ENCODE peak calls at places on chromosomes 3 and 15, in seven cellular contexts. Y is psoas muscle, W is GM23338, J is upper lobe of left lung, A is thyroid gland, E is left ventricle myocardium inferior, R is HFF-Myc. N is an unnamed sample.

GRCh38 chr3:49373563-49373962 is 15.4 kb upstream of the GPX1 start:
- DNase-seq in Y (no peak), W (no peak), J (no peak), A (no peak), E (no peak), R (no peak), N (no peak)

GRCh38 chr3:41199866-41200668 is 762 bp downstream of the CTNNB1 start:
- DNase-seq in Y (no peak), W (peak; percentile 79), J (peak; percentile 44), A (peak; percentile 45), E (peak; percentile 37), R (no peak), N (peak; percentile 50)

GRCh38 chr15:90694987-90695386 is 22.2 kb upstream of the BLM start:
- DNase-seq in Y (no peak), W (no peak), J (no peak), A (no peak), E (no peak), R (no peak), N (no peak)

GRCh38 chr15:69501456-69501855 is 48.8 kb downstream of the RPLP1 start:
- DNase-seq in Y (no peak), W (no peak), J (no peak), A (no peak), E (no peak), R (no peak), N (no peak)

GRCh38 chr3:61015840-61016239 is 235.4 kb downstream of the FHIT start:
- DNase-seq in Y (no peak), W (no peak), J (no peak), A (no peak), E (no peak), R (no peak), N (no peak)

GRCh38 chr3:101009386-101009785 is 16.2 kb upstream of the ABI3BP start:
- DNase-seq in Y (no peak), W (no peak), J (no peak), A (no peak), E (no peak), R (no peak), N (peak; percentile 57)

GRCh38 chr3:27568393-27568792 is 84.2 kb upstream of the SLC4A7 start:
- DNase-seq in Y (peak; percentile 58), W (no peak), J (peak; percentile 63), A (peak; percentile 75), E (peak; percentile 60), R (peak; percentile 50), N (peak; percentile 91)

GRCh38 chr15:23385886-23386430 is 31.4 kb downstream of the GOLGA8S start:
- DNase-seq in Y (no peak), W (no peak), J (no peak), A (no peak), E (no peak), R (no peak), N (no peak)

GRCh38 chr3:114379266-114379665 is 85.4 kb downstream of the TIGIT start:
- DNase-seq in Y (no peak), W (no peak), J (no peak), A (no peak), E (no peak), R (no peak), N (no peak)

GRCh38 chr3:41323860-41324259 is 124.6 kb downstream of the CTNNB1 start:
- DNase-seq in Y (no peak), W (no peak), J (no peak), A (no peak), E (no peak), R (no peak), N (no peak)

GRCh38 chr3:133572158-133573053 is 1.1 kb upstream of the CDV3 start:
- DNase-seq in Y (no peak), W (peak; percentile 13), J (no peak), A (no peak), E (no peak), R (no peak), N (peak; percentile 55)

GRCh38 chr3:197466586-197467399 is 89.0 kb downstream of the BDH1 start:
- DNase-seq in Y (no peak), W (no peak), J (no peak), A (no peak), E (no peak), R (peak; percentile 83), N (peak; percentile 59)

GRCh38 chr15:40104296-40104864 is 4.3 kb downstream of the BMF start:
- DNase-seq in Y (no peak), W (no peak), J (no peak), A (no peak), E (no peak), R (no peak), N (peak; percentile 43)

GRCh38 chr3:123618768-123619484 is 34.1 kb upstream of the HACD2 start:
- DNase-seq in Y (peak; percentile 72), W (no peak), J (peak; percentile 65), A (peak; percentile 63), E (peak; percentile 72), R (no peak), N (peak; percentile 64)

GRCh38 chr15:50241684-50242450 is 23.7 kb downstream of the HDC start:
- DNase-seq in Y (no peak), W (no peak), J (no peak), A (no peak), E (no peak), R (no peak), N (peak; percentile 84)

GRCh38 chr15:39587910-39588530 is 7.1 kb downstream of the THBS1 start:
- DNase-seq in Y (no peak), W (no peak), J (no peak), A (no peak), E (no peak), R (peak; percentile 25), N (peak; percentile 19)

GRCh38 chr15:41727143-41727542 is 47.1 kb upstream of the MAPKBP1 start:
- DNase-seq in Y (no peak), W (no peak), J (no peak), A (no peak), E (no peak), R (no peak), N (no peak)

GRCh38 chr3:192514081-192514753 is 213.1 kb downstream of the FGF12 start:
- DNase-seq in Y (peak; percentile 45), W (peak; percentile 90), J (no peak), A (peak; percentile 13), E (no peak), R (no peak), N (peak; percentile 41)

GRCh38 chr15:70762469-70763119 is 764 bp downstream of the UACA start:
- DNase-seq in Y (peak; percentile 79), W (peak; percentile 53), J (peak; percentile 25), A (peak; percentile 55), E (peak; percentile 23), R (no peak), N (peak; percentile 68)

GRCh38 chr3:86785381-86785780 is 205.6 kb downstream of the VGLL3 start:
- DNase-seq in Y (no peak), W (no peak), J (no peak), A (no peak), E (no peak), R (no peak), N (peak; percentile 27)

GRCh38 chr3:21934576-21934975 is 183.6 kb upstream of the ZNF385D start:
- DNase-seq in Y (no peak), W (no peak), J (no peak), A (no peak), E (no peak), R (no peak), N (no peak)

GRCh38 chr15:52180196-52180835 is 10.9 kb downstream of the GNB5 start:
- DNase-seq in Y (no peak), W (no peak), J (no peak), A (peak; percentile 32), E (no peak), R (no peak), N (no peak)

GRCh38 chr3:43790060-43790459 is 99.3 kb downstream of the ABHD5 start:
- DNase-seq in Y (no peak), W (no peak), J (no peak), A (no peak), E (no peak), R (no peak), N (no peak)

GRCh38 chr3:101701696-101702634 is 15.4 kb upstream of the RPL24 start:
- DNase-seq in Y (no peak), W (no peak), J (no peak), A (no peak), E (no peak), R (no peak), N (no peak)

GRCh38 chr15:33009603-33010002 is 184.9 kb downstream of the FMN1 start:
- DNase-seq in Y (no peak), W (no peak), J (no peak), A (no peak), E (no peak), R (no peak), N (no peak)

GRCh38 chr15:62391565-62392262 is 226.6 kb upstream of the C2CD4B start:
- DNase-seq in Y (peak; percentile 86), W (peak; percentile 63), J (peak; percentile 34), A (peak; percentile 56), E (peak; percentile 63), R (no peak), N (peak; percentile 56)
- TF ChIP-seq CTCF in Y (peak; percentile 57), W (no peak), J (no peak), A (peak; percentile 43), E (peak; percentile 65), R (peak; percentile 26), N (no peak)

GRCh38 chr3:149906036-149906435 is 64.7 kb downstream of the PFN2 start:
- DNase-seq in Y (no peak), W (no peak), J (no peak), A (no peak), E (no peak), R (no peak), N (no peak)

GRCh38 chr3:149898771-149899170 is 71.9 kb downstream of the PFN2 start:
- DNase-seq in Y (no peak), W (no peak), J (no peak), A (no peak), E (no peak), R (peak; percentile 24), N (no peak)

GRCh38 chr3:149901770-149902169 is 68.9 kb downstream of the PFN2 start:
- DNase-seq in Y (no peak), W (no peak), J (no peak), A (no peak), E (no peak), R (no peak), N (no peak)

GRCh38 chr3:149900322-149900721 is 70.4 kb downstream of the PFN2 start:
- DNase-seq in Y (no peak), W (no peak), J (no peak), A (no peak), E (no peak), R (no peak), N (no peak)

GRCh38 chr3:149902498-149903139 is 68.1 kb downstream of the PFN2 start:
- DNase-seq in Y (no peak), W (no peak), J (no peak), A (no peak), E (no peak), R (no peak), N (no peak)
- TF ChIP-seq CTCF in Y (peak; percentile 24), W (peak; percentile 38), J (no peak), A (peak; percentile 23), E (peak; percentile 31), R (peak; percentile 9), N (peak; percentile 31)

GRCh38 chr3:55868347-55868746 is 381.2 kb upstream of the WNT5A start:
- DNase-seq in Y (no peak), W (peak; percentile 32), J (no peak), A (no peak), E (no peak), R (no peak), N (no peak)
- TF ChIP-seq CTCF in Y (no peak), W (peak; percentile 33), J (no peak), A (no peak), E (no peak), R (no peak), N (no peak)

DNA sequence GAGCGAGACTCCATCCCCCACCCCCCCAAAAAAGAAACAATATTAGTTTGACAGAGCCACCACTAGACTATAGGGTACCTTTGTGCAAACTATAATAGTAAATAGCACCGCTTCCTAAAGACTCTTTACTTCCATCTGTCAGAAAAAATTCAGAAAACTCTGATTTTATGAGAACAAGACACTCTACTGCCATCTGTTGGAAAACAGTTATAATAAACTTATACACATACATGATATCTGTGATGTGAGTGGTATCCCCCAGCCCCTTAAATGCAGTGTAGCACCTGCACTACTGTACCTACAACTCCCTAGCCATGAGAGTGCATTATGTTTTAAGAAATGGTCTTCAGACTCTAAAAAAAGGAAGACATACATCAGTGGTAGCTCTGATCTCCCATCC is 47.1 kb upstream of the CTDSPL start:
- DNase-seq in Y (no peak), W (peak; percentile 66), J (no peak), A (no peak), E (no peak), R (no peak), N (no peak)
- TF ChIP-seq CTCF in Y (no peak), W (peak; percentile 57), J (no peak), A (peak; percentile 37), E (peak; percentile 49), R (peak; percentile 13), N (no peak)

N was measured in epithelial cell of esophagus.